ENCODE peak calls at places on chromosomes 13 and 19, in ten cellular contexts. W is caudate nucleus, C is fibroblast of lung, H is mucosa of descending colon, J is T-helper 17 cell, D is HEK293T, L is coronary artery, X is anterior cingulate cortex, K is HFF-Myc, M is endothelial cell. Z is an unnamed sample.

GRCh38 chr19:17871878-17872250 is at the start of gene SLC5A5:
- DNase-seq in W (no peak), C (no peak), H (no peak), J (no peak), D (no peak), L (no peak), X (no peak), K (no peak), M (no peak), Z (no peak)

GRCh38 chr19:47473336-47473735 is 1.6 kb upstream of the SLC8A2 start:
- DNase-seq in W (no peak), C (no peak), H (no peak), J (no peak), D (no peak), L (no peak), X (no peak), K (no peak), M (no peak), Z (no peak)

GRCh38 chr13:106888148-106888547 is 320.2 kb upstream of the ARGLU1 start:
- DNase-seq in W (no peak), C (no peak), H (no peak), J (no peak), D (no peak), L (no peak), X (no peak), K (no peak), M (no peak), Z (no peak)

GRCh38 chr13:30373727-30374126 is 48.6 kb upstream of the UBE2L5 start:
- DNase-seq in W (no peak), C (no peak), H (no peak), J (peak), D (no peak), L (no peak), X (no peak), K (no peak), M (no peak), Z (no peak)

GRCh38 chr19:45753548-45753947 is 15.5 kb downstream of the SIX5 start:
- DNase-seq in W (no peak), C (no peak), H (no peak), J (no peak), D (no peak), L (no peak), X (no peak), K (no peak), M (no peak), Z (no peak)

GRCh38 chr19:51777570-51778460 is 16.8 kb downstream of the FPR2 start:
- DNase-seq in W (peak), C (peak), H (no peak), J (no peak), D (peak), L (no peak), X (peak), K (peak), M (peak), Z (peak)

GRCh38 chr19:7139095-7139494 is 69.6 kb downstream of the ZNF557 start:
- DNase-seq in W (no peak), C (no peak), H (no peak), J (no peak), D (no peak), L (no peak), X (no peak), K (no peak), M (no peak), Z (no peak)

GRCh38 chr13:73622375-73622774 is 511.8 kb downstream of the KLF12 start:
- DNase-seq in W (no peak), C (no peak), H (no peak), J (no peak), D (no peak), L (no peak), X (no peak), K (no peak), M (no peak), Z (no peak)

GRCh38 chr19:5188548-5189317 is 151.9 kb downstream of the PTPRS start:
- DNase-seq in W (no peak), C (no peak), H (no peak), J (no peak), D (no peak), L (no peak), X (no peak), K (no peak), M (no peak), Z (no peak)

GRCh38 chr13:57582032-57582431 is 49.5 kb upstream of the PCDH17 start:
- DNase-seq in W (no peak), C (no peak), H (no peak), J (no peak), D (peak), L (no peak), X (no peak), K (no peak), M (no peak), Z (no peak)

GRCh38 chr19:58401825-58402433 is 6.5 kb downstream of the RNF225 start:
- DNase-seq in W (no peak), C (no peak), H (peak), J (no peak), D (no peak), L (peak), X (no peak), K (no peak), M (no peak), Z (no peak)

GRCh38 chr13:91946498-91947070 is 548.2 kb downstream of the GPC5 start:
- DNase-seq in W (no peak), C (peak), H (no peak), J (no peak), D (peak), L (no peak), X (no peak), K (no peak), M (peak), Z (no peak)

GRCh38 chr13:108158746-108159145 is 56.6 kb downstream of the LIG4 start:
- DNase-seq in W (no peak), C (no peak), H (no peak), J (no peak), D (no peak), L (no peak), X (no peak), K (no peak), M (no peak), Z (no peak)

GRCh38 chr13:113810640-113811039 is 51.6 kb downstream of the TMEM255B start:
- DNase-seq in W (no peak), C (no peak), H (no peak), J (no peak), D (no peak), L (no peak), X (no peak), K (no peak), M (no peak), Z (no peak)

GRCh38 chr13:79229761-79230160 is 176.3 kb downstream of the RBM26 start:
- DNase-seq in W (no peak), C (no peak), H (no peak), J (no peak), D (no peak), L (no peak), X (no peak), K (no peak), M (no peak), Z (no peak)

GRCh38 chr19:862529-863304 is 3.3 kb downstream of the CFD start:
- DNase-seq in W (no peak), C (peak), H (peak), J (peak), D (peak), L (no peak), X (no peak), K (no peak), M (peak), Z (no peak)

GRCh38 chr13:47499358-47500150 is 501.5 kb downstream of the SUCLA2 start:
- DNase-seq in W (no peak), C (peak), H (no peak), J (no peak), D (no peak), L (no peak), X (no peak), K (peak), M (no peak), Z (no peak)

GRCh38 chr19:35388277-35389054 is 17.6 kb downstream of the GPR42 start:
- DNase-seq in W (peak), C (no peak), H (no peak), J (no peak), D (no peak), L (no peak), X (no peak), K (no peak), M (no peak), Z (no peak)

GRCh38 chr19:36041831-36042230 is 9.2 kb upstream of the CLIP3 start:
- DNase-seq in W (no peak), C (peak), H (no peak), J (no peak), D (no peak), L (no peak), X (no peak), K (peak), M (no peak), Z (peak)

GRCh38 chr19:49552749-49553148 is 24.9 kb downstream of the RCN3 start:
- DNase-seq in W (no peak), C (no peak), H (peak), J (no peak), D (no peak), L (no peak), X (no peak), K (no peak), M (no peak), Z (no peak)